ENCODE peak calls at places on chromosomes 16 and 17, in nine cellular contexts. W is IMR-90, H is right lobe of liver, Z is lung, P is choroid plexus epithelial cell, O is AG04449, T is colonic mucosa, J is body of pancreas, M is fibroblast of villous mesenchyme. B is an unnamed sample.

GRCh38 chr17:59842901-59843652 is 49.7 kb downstream of the TUBD1 start:
- DNase-seq in W (peak), H (peak), Z (peak), P (peak), O (peak), T (peak), J (peak), M (peak), B (peak)

GRCh38 chr17:37742114-37742761 is 2.6 kb downstream of the HNF1B start:
- DNase-seq in W (peak), H (peak), Z (no peak), P (no peak), O (no peak), T (no peak), J (peak), M (peak), B (peak)

GRCh38 chr16:24114876-24115275 is 141.3 kb upstream of the CACNG3 start:
- DNase-seq in W (no peak), H (no peak), Z (no peak), P (no peak), O (no peak), T (no peak), J (no peak), M (no peak), B (no peak)

GRCh38 chr16:57999366-57999970 is 1.0 kb downstream of the ZNF319 start:
- DNase-seq in W (peak), H (no peak), Z (no peak), P (peak), O (no peak), T (no peak), J (no peak), M (peak), B (peak)

GRCh38 chr16:1310832-1311200 is 1.4 kb downstream of the UBE2I start:
- DNase-seq in W (no peak), H (no peak), Z (no peak), P (peak), O (no peak), T (no peak), J (no peak), M (no peak), B (no peak)

GRCh38 chr17:28325221-28325620 is 6.2 kb downstream of the TMEM97 start:
- DNase-seq in W (no peak), H (no peak), Z (no peak), P (no peak), O (no peak), T (no peak), J (no peak), M (no peak), B (no peak)

GRCh38 chr16:68086336-68086821 is 1.2 kb downstream of the NFATC3 start:
- DNase-seq in W (peak), H (no peak), Z (no peak), P (peak), O (no peak), T (no peak), J (no peak), M (peak), B (peak)

GRCh38 chr16:86709103-86709502 is 130.8 kb downstream of the FOXL1 start:
- DNase-seq in W (no peak), H (no peak), Z (no peak), P (no peak), O (no peak), T (no peak), J (no peak), M (no peak), B (no peak)

GRCh38 chr16:68081796-68082567 is 3.2 kb upstream of the NFATC3 start:
- DNase-seq in W (no peak), H (no peak), Z (no peak), P (no peak), O (no peak), T (no peak), J (no peak), M (no peak), B (no peak)

GRCh38 chr16:84194470-84195200 is 3.7 kb downstream of the ADAD2 start:
- DNase-seq in W (no peak), H (no peak), Z (no peak), P (no peak), O (no peak), T (no peak), J (no peak), M (no peak), B (no peak)

GRCh38 chr16:56983211-56983751 is 6.1 kb upstream of the NLRC5 start:
- DNase-seq in W (no peak), H (no peak), Z (no peak), P (no peak), O (no peak), T (peak), J (peak), M (no peak), B (no peak)

GRCh38 chr17:55883112-55883511 is 132.3 kb downstream of the PCTP start:
- DNase-seq in W (no peak), H (no peak), Z (no peak), P (no peak), O (no peak), T (no peak), J (no peak), M (no peak), B (no peak)

GRCh38 chr17:46751425-46751824 is 67.1 kb downstream of the WNT3 start:
- DNase-seq in W (no peak), H (no peak), Z (no peak), P (no peak), O (no peak), T (no peak), J (no peak), M (no peak), B (no peak)
- H3K4me3 ChIP-seq in W (no peak), H (no peak), Z (no peak), P (no peak), O (no peak), T (no peak), J (no peak), M (no peak), B (no peak)

DNA sequence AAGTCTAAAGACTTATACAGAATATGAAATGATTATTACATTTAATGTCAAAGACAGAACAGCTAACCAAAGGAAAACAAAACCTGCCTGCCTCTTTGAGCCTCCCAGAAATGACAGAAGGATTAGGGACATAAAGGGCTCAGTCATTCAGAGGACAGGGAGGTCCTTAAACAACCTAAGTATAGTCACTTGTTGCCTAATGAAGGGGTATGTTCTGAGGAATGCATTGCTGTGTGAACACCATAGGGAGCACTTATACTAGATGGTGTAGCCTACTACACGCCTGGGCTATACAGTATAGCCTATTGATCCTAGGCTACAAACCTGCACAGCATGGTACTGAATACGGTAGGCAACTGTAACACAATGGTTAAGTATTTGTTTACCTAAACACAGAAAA is 106.4 kb downstream of the PARN start:
- DNase-seq in W (no peak), H (no peak), Z (no peak), P (no peak), O (no peak), T (no peak), J (no peak), M (no peak), B (no peak)
- TF ChIP-seq CTCF in W (no peak), H (no peak), Z (no peak), P (no peak), O (no peak), T (no peak), J (no peak), M (no peak), B (no peak)

DNA sequence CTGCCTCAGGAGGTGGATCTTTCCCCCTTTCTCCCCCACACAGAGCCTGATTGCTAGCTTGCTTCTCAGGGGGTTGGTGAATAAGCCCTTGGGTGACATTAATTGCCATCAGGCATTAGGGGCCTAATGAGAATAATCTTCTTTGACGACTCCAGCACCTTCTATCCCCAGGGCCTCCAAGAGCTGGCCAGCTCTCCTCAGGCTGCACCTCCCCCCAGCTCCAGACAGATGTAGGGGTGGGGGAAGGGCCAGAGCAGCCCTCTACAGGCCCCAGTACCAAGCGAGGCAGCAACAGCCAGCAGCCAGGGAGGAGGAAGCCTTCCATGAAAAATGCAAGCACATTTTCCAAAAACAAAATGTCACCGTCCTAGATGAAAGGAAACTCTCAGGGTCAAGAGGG is 1.4 kb upstream of the TMEM132E start:
- DNase-seq in W (no peak), H (no peak), Z (no peak), P (no peak), O (no peak), T (no peak), J (no peak), M (no peak), B (no peak)
- H3K4me3 ChIP-seq in W (no peak), H (no peak), Z (no peak), P (no peak), O (no peak), T (no peak), J (no peak), M (no peak), B (no peak)

GRCh38 chr17:49513044-49513395 is 17.9 kb downstream of the NGFR start:
- DNase-seq in W (no peak), H (no peak), Z (no peak), P (no peak), O (no peak), T (no peak), J (no peak), M (no peak), B (no peak)

GRCh38 chr17:49513616-49514373 is 18.7 kb downstream of the NGFR start:
- DNase-seq in W (no peak), H (peak), Z (no peak), P (no peak), O (no peak), T (no peak), J (no peak), M (no peak), B (no peak)

GRCh38 chr17:49516190-49516589 is 21.1 kb downstream of the NGFR start:
- DNase-seq in W (no peak), H (no peak), Z (no peak), P (peak), O (no peak), T (no peak), J (no peak), M (peak), B (peak)

GRCh38 chr17:49515196-49515770 is 20.2 kb downstream of the NGFR start:
- DNase-seq in W (peak), H (peak), Z (peak), P (peak), O (peak), T (peak), J (peak), M (peak), B (peak)

DNA sequence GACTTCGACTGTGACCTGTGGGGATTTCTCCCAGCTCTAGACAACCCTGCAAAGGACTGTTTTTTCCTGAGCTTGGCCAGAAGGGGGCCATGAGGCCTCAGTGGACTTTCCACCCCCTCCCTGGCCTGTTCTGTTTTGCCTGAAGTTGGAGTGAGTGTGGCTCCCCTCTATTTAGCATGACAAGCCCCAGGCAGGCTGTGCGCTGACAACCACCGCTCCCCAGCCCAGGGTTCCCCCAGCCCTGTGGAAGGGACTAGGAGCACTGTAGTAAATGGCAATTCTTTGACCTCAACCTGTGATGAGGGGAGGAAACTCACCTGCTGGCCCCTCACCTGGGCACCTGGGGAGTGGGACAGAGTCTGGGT is 19.3 kb downstream of the NGFR start:
- DNase-seq in W (no peak), H (no peak), Z (no peak), P (peak), O (no peak), T (no peak), J (no peak), M (peak), B (no peak)
- TF ChIP-seq CTCF in W (peak), H (no peak), Z (no peak), P (peak), O (peak), T (no peak), J (no peak), M (peak), B (peak)

GRCh38 chr17:78883533-78884131 is 19.4 kb downstream of the CEP295NL start:
- DNase-seq in W (peak), H (peak), Z (peak), P (peak), O (peak), T (peak), J (peak), M (peak), B (peak)
- H3K4me3 ChIP-seq in W (no peak), H (no peak), Z (no peak), P (peak), O (peak), T (no peak), J (no peak), M (peak), B (peak)

DNA sequence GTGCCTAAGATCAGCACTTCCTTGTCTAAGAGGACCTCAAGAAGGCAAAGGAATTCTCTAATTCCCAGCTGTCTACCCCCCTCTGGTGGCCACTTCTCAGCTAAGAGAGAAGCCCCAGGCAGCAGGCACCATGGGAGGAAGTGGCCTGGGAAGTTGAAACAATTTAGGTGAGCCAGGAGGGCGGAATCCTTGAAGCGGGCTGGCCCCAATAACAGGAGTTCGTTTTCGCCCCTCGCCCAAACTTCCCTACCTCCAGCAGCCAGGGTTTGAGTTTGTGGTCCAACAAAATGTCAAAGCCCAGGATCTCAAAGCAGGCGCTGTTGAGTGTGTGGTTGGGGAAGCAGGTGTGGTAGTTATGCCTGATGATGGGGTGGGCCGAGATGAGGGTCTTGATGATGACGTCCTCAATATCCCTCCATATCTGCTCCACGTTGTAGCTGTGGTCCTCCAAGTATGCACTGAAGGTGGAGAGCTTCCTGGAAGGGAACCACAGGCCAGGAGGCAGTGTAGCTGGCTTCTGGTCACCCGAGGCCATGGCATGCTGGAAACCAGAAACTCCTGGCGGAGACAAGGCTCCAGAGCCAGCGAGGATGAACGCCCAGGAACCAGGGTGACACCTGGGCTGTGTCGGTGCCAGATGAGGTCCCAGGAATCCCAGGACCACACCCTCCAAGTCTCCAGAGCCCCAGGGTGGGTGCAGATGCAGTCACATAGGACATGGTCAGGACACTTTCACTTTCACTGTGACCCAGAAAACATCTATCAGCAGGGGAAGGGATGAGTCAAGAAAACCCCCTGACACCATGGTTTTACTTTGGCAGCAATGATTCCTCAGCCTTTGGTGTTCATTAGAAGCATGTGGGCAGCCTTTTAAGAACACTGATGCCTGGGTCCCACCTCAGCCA is 25.6 kb downstream of the TTLL6 start:
- DNase-seq in W (peak), H (peak), Z (peak), P (peak), O (peak), T (peak), J (peak), M (peak), B (peak)
- TF ChIP-seq CTCF in W (peak), H (peak), Z (peak), P (peak), O (peak), T (peak), J (peak), M (peak), B (peak)

GRCh38 chr17:8162232-8162996 is at the start of gene VAMP2:
- DNase-seq in W (peak), H (peak), Z (peak), P (peak), O (no peak), T (peak), J (peak), M (peak), B (peak)

GRCh38 chr17:8162997-8163977 is 539 bp upstream of the VAMP2 start:
- DNase-seq in W (no peak), H (peak), Z (no peak), P (no peak), O (no peak), T (peak), J (peak), M (no peak), B (no peak)

GRCh38 chr17:8166731-8167130 is 4.0 kb upstream of the VAMP2 start:
- DNase-seq in W (no peak), H (no peak), Z (no peak), P (no peak), O (no peak), T (no peak), J (no peak), M (no peak), B (no peak)

GRCh38 chr17:8164815-8165131 is 2.0 kb upstream of the VAMP2 start:
- DNase-seq in W (no peak), H (no peak), Z (no peak), P (no peak), O (no peak), T (no peak), J (peak), M (no peak), B (no peak)

DNA sequence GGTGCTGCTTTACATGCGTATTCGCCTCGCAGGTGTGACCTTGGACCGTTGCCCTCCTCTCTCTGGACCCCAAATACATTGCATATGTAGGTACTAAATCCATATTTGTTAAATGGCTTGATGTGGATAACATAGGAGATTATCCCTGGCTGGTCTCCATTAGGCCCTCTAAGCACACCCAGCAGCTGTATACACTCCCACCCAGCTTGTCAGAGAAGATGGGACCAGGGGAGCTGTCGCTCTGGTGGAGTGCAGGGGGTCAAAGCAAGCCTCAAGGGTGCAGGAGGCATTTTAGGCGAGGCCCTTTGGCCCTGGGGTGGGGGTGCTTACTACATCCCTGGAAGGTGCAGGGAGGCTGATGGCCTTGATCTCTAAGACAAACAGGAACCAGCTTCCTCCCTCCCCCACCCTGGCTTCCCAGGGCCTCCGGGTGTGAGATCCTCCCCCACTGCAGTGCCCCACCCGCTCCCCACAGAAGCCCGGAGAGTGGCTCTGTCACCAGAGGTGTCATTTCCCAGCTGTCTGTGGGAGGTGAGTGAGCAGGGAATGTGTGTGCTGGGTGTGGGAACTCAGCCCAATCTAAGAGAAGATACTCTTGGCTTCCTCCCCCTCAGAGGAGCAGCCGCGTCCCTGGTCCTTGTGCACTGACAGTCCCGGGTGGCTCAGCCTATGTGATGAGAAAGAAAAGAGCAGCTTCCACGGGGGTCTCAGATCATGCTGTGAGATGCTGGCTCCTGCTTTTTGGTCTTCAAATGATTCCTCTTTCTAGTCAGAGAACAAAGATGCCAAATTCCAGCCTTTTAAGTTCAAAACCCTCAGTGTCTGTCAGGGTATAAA is 1.4 kb upstream of the VAMP2 start:
- DNase-seq in W (peak), H (no peak), Z (peak), P (no peak), O (no peak), T (peak), J (peak), M (peak), B (no peak)
- H3K4me3 ChIP-seq in W (no peak), H (no peak), Z (no peak), P (no peak), O (no peak), T (no peak), J (no peak), M (no peak), B (no peak)

DNA sequence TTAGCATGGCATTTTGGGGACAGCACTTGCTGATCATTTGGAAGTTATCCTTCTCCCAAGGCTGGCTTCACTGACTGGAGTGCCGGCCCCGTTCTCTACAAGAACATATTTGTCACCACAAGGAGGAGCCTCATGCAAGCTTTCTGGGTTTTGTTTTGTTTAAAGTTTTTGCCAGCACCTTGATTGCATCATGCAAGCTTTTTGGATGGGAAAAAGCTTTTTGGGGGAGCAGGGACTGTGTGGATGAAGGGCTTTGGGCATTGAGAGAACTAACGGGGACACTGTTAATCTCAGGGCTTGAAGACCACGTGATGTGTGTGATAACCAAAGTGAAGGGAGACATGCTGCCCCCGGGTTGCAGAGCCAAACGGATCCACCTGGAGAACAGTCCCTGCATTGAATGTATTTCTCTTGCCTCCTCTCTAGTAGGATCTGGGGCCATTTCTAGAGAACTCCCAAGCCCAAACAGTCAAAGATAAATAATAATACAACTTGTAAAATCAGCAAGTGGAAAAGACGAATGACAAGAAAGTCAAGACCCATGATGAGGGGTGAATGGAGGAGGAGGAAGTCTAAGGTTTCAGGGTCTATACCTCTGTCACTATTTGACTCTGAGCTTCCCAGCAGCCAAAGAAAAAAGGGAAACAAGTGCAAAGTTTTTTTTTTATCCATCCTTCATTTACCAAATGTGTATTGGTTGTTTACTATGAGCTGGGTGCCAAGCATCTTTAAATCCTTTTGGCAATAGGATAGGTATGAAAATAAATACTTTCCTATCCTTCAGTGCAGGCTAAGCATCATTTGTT is 17.2 kb downstream of the TMEM114 start:
- DNase-seq in W (peak), H (no peak), Z (no peak), P (peak), O (no peak), T (no peak), J (no peak), M (peak), B (peak)
- TF ChIP-seq CTCF in W (peak), H (peak), Z (peak), P (peak), O (peak), T (peak), J (peak), M (peak), B (peak)

DNA sequence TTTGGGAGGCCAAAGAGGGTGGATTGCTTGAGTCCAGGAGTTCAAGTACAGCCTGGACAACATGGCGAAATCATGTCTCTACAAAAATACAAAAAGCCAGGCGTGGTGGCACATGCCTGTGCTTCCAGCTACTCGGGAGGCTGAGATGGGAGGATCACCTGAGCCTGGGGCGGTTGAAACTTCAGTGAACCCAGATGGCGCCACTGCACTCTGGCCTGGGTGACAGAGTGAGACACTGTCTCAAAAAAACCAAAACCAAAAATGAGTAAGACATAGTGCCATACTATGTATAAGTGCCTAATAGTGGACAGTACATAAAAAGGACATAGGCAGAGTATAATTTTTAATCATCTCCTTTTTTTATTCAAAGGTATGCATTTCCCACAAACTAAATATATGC is 4.0 kb downstream of the CTC1 start:
- DNase-seq in W (no peak), H (no peak), Z (no peak), P (no peak), O (no peak), T (no peak), J (no peak), M (no peak), B (no peak)
- H3K4me3 ChIP-seq in W (no peak), H (no peak), Z (no peak), P (no peak), O (no peak), T (no peak), J (no peak), M (no peak), B (no peak)

B was measured in astrocyte of the spinal cord.